ENCODE peak calls at places on chromosomes 5 and 9, in eight cellular contexts. B is esophagus squamous epithelium, E is body of pancreas, W is stomach, Q is astrocyte, S is K562, F is ovary, Z is tibial nerve. P is an unnamed sample.

GRCh38 chr9:133981589-133981957 is 10.6 kb downstream of the VAV2 start:
- DNase-seq in S (no peak), E (no peak), Z (no peak), Q (no peak), W (no peak), F (no peak), B (no peak), P (no peak)

GRCh38 chr9:14309403-14309802 is 4.5 kb downstream of the NFIB start:
- DNase-seq in E (peak; percentile 21), B (no peak), F (no peak), W (no peak), Z (no peak), S (no peak), Q (peak; percentile 95), P (no peak)

GRCh38 chr9:35816708-35817107 is 1.9 kb upstream of the HINT2 start:
- DNase-seq in E (no peak), B (no peak), W (no peak), Q (no peak), Z (no peak), F (no peak), S (peak; percentile 16), P (no peak)

GRCh38 chr5:132012385-132013005 is 1.0 kb upstream of the ACSL6 start:
- DNase-seq in W (peak; percentile 24), Z (no peak), S (peak; percentile 40), F (no peak), Q (peak; percentile 48), E (no peak), B (no peak), P (peak; percentile 61)

GRCh38 chr9:97578846-97579245 is 54.3 kb downstream of the TSTD2 start:
- DNase-seq in B (no peak), Z (no peak), S (no peak), F (no peak), W (no peak), Q (no peak), E (no peak), P (peak; percentile 69)

GRCh38 chr5:157177935-157178334 is 2.7 kb upstream of the ITK start:
- DNase-seq in Z (no peak), S (no peak), W (no peak), F (no peak), B (no peak), Q (no peak), E (no peak), P (no peak)

GRCh38 chr5:140011297-140011802 is 31.7 kb downstream of the NRG2 start:
- DNase-seq in F (no peak), Z (no peak), E (peak; percentile 28), W (no peak), Q (peak; percentile 38), B (no peak), S (no peak), P (no peak)

GRCh38 chr9:95508242-95508967 is 8.4 kb downstream of the PTCH1 start:
- DNase-seq in E (no peak), W (no peak), Z (no peak), S (no peak), F (peak; percentile 14), Q (no peak), B (no peak), P (no peak)

GRCh38 chr5:118069452-118069851 is 918.9 kb downstream of the DTWD2 start:
- DNase-seq in Q (no peak), E (no peak), W (no peak), B (no peak), Z (no peak), F (no peak), S (no peak), P (no peak)

GRCh38 chr5:5572983-5573797 is 150.7 kb downstream of the ICE1 start:
- DNase-seq in Z (no peak), B (no peak), S (no peak), W (no peak), E (no peak), F (no peak), Q (no peak), P (no peak)

GRCh38 chr5:125696762-125697161 is 726.4 kb upstream of the GRAMD2B start:
- DNase-seq in F (no peak), Z (peak; percentile 13), S (no peak), B (no peak), E (peak; percentile 11), Q (peak; percentile 97), W (no peak), P (no peak)

GRCh38 chr5:181187500-181188213 is 17.3 kb downstream of the TRIM7 start:
- DNase-seq in Z (peak; percentile 67), W (peak; percentile 73), S (peak; percentile 66), Q (peak; percentile 76), F (peak; percentile 84), B (no peak), E (peak; percentile 83), P (peak; percentile 89)
- TF ChIP-seq CTCF in Z (peak; percentile 5), W (no peak), S (peak; percentile 38), Q (no peak), F (peak; percentile 47), B (no peak), E (no peak), P (no peak)

GRCh38 chr9:278651-279050 is 64.0 kb downstream of the DOCK8 start:
- DNase-seq in F (no peak), W (peak; percentile 27), B (no peak), Q (no peak), E (peak; percentile 29), S (no peak), Z (no peak), P (no peak)
- H3K4me1 ChIP-seq in F (no peaks in the 10 kb centered on the region), W (no peaks in the 10 kb centered on the region), B (no peaks in the 10 kb centered on the region), Q (no peaks in the 10 kb centered on the region), E (no peaks in the 10 kb centered on the region), S (no peaks in the 10 kb centered on the region), Z (peaks cover 5% of the 10 kb centered on the region), P (no peaks in the 10 kb centered on the region)

GRCh38 chr5:92907914-92908606 is 673.0 kb downstream of the NR2F1-AS1 start:
- DNase-seq in Z (no peak), S (no peak), E (no peak), Q (peak; percentile 74), B (no peak), F (no peak), W (no peak), P (no peak)

GRCh38 chr5:92911293-92911692 is 669.7 kb downstream of the NR2F1-AS1 start:
- DNase-seq in W (no peak), Z (no peak), S (no peak), Q (no peak), B (no peak), F (no peak), E (no peak), P (no peak)

GRCh38 chr5:92908952-92909351 is 672.1 kb downstream of the NR2F1-AS1 start:
- DNase-seq in E (no peak), Z (no peak), B (no peak), Q (no peak), S (no peak), F (no peak), W (no peak), P (no peak)

GRCh38 chr5:92911851-92912250 is 669.2 kb downstream of the NR2F1-AS1 start:
- DNase-seq in W (no peak), F (no peak), Q (no peak), Z (no peak), S (no peak), E (no peak), B (no peak), P (no peak)

DNA sequence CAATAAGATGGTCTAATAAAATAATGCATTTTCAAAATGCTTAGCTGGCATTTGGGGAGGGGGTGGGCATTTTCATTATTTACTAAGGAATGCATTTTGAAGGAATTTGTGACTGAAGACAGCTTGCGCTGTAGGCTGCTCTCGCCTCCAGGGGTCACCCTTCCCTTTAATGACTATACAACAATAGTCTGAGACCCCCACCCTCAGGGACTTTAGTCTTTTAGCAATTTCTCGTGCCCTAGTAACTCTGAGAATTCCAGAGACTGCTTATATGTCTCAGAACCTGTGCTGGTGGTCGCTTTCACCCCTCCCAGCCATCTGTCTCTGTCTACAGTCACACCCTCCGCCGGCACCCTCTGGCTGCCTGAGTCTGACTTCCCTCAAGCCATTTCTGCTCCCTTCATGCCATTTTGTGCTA is 671.5 kb downstream of the NR2F1-AS1 start:
- DNase-seq in Q (no peak), S (no peak), Z (no peak), F (no peak), W (no peak), E (no peak), B (no peak), P (no peak)
- TF ChIP-seq CTCF in Q (peak; percentile 67), S (no peak), Z (no peak), F (no peak), W (no peak), E (no peak), B (no peak), P (no peak)

DNA sequence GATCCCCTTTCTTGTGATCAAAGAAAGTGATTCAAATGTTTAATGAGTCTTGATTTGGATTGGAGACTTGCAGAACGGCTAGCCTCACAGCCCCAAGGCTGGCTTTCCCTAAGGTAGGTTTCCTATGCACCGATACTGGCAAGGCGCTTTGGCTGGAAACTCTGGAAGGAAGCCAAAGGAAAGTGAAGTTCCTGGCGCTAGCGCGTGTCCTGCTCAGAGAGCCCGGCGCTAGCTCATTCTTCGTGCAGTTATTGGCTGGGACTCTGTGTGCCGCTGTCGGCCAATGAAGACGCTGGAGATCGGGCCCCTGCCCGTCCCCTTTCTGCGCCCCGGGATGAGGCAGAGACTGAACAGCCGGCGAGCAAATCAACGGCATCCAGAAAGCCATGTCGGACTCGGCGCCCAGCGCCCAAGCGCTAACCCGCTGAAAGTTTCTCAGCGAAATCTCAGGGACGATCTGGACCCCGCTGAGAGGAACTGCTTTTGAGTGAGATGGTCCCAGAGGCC is at the start of gene PCDHGC3:
- DNase-seq in F (peak; percentile 93), E (peak; percentile 95), W (peak; percentile 88), Z (peak; percentile 79), S (no peak), Q (peak; percentile 91), B (peak; percentile 36), P (peak; percentile 96)
- H3K4me1 ChIP-seq in F (peaks cover 17% of the 10 kb centered on the region), E (peaks cover 29% of the 10 kb centered on the region), W (peaks cover 48% of the 10 kb centered on the region), Z (peaks cover 44% of the 10 kb centered on the region), S (peaks cover 14% of the 10 kb centered on the region), Q (peaks cover 35% of the 10 kb centered on the region), B (peaks cover 52% of the 10 kb centered on the region), P (peaks cover 46% of the 10 kb centered on the region)

P was measured in tibial artery.